ENCODE peak calls at places on chromosomes 13 and 19, in ten cellular contexts. S, N, B, G, K, O, H, Z, P and J are unnamed samples. For H3K9me3, the result is how much of the 10 kb centered on the place peaks cover.

GRCh38 chr13:114089341-114089740 is 43.1 kb downstream of the RASA3 start:
- DNase-seq in S (peak), N (no peak), B (no peak), G (peak), K (no peak), O (no peak), H (no peak), Z (peak), P (no peak), J (peak)

GRCh38 chr19:44903602-44904425 is 1.8 kb upstream of the APOE start:
- DNase-seq in S (peak), N (peak), B (peak), G (peak), K (peak), O (peak), H (peak), Z (peak), P (peak), J (peak)

GRCh38 chr19:4375164-4375619 is 25.2 kb downstream of the SH3GL1 start:
- DNase-seq in S (no peak), N (peak), B (peak), G (peak), K (no peak), O (peak), H (peak), Z (peak), P (peak), J (peak)

GRCh38 chr19:30567535-30568232 is 195.5 kb downstream of the ZNF536 start:
- DNase-seq in S (no peak), N (no peak), B (no peak), G (no peak), K (no peak), O (no peak), H (peak), Z (no peak), P (no peak), J (no peak)

GRCh38 chr19:18021121-18021755 is 13.3 kb downstream of the ARRDC2 start:
- DNase-seq in S (peak), N (peak), B (peak), G (peak), K (peak), O (no peak), H (no peak), Z (peak), P (no peak), J (peak)

GRCh38 chr13:97758317-97758716 is 195.2 kb upstream of the IPO5 start:
- DNase-seq in S (no peak), N (no peak), B (no peak), G (no peak), K (no peak), O (no peak), H (no peak), Z (no peak), P (no peak), J (no peak)

GRCh38 chr13:49926019-49926418 is 10.1 kb downstream of the SPRYD7 start:
- DNase-seq in S (no peak), N (no peak), B (no peak), G (no peak), K (no peak), O (no peak), H (no peak), Z (no peak), P (no peak), J (no peak)

GRCh38 chr13:107866666-107867623 is 348.4 kb downstream of the LIG4 start:
- DNase-seq in S (no peak), N (no peak), B (no peak), G (no peak), K (no peak), O (no peak), H (peak), Z (peak), P (peak), J (peak)

GRCh38 chr13:44300895-44301638 is 72.6 kb upstream of the SERP2 start:
- DNase-seq in S (no peak), N (peak), B (peak), G (peak), K (no peak), O (no peak), H (no peak), Z (peak), P (no peak), J (no peak)

GRCh38 chr19:46040952-46041500 is at the start of gene IGFL4:
- DNase-seq in S (no peak), N (no peak), B (peak), G (no peak), K (no peak), O (no peak), H (no peak), Z (no peak), P (no peak), J (no peak)

GRCh38 chr19:35040826-35041547 is 534 bp upstream of the HPN start:
- DNase-seq in S (peak), N (peak), B (no peak), G (peak), K (peak), O (peak), H (no peak), Z (peak), P (peak), J (peak)

GRCh38 chr19:40377876-40378385 is 12.1 kb downstream of the HIPK4 start:
- DNase-seq in S (no peak), N (no peak), B (no peak), G (no peak), K (no peak), O (no peak), H (peak), Z (no peak), P (no peak), J (no peak)

GRCh38 chr13:45737571-45738002 is 35.5 kb downstream of the CBY2 start:
- DNase-seq in S (no peak), N (no peak), B (peak), G (no peak), K (no peak), O (no peak), H (no peak), Z (no peak), P (peak), J (no peak)

GRCh38 chr19:54179921-54180452 is 7.0 kb upstream of the TMC4 start:
- DNase-seq in S (no peak), N (peak), B (peak), G (no peak), K (no peak), O (peak), H (peak), Z (no peak), P (peak), J (no peak)

GRCh38 chr19:20858218-20858617 is 64.8 kb upstream of the ZNF85 start:
- DNase-seq in S (no peak), N (no peak), B (no peak), G (no peak), K (no peak), O (no peak), H (no peak), Z (no peak), P (peak), J (no peak)

GRCh38 chr13:27967203-27967735 is 1.8 kb downstream of the CDX2 start:
- DNase-seq in S (no peak), N (peak), B (no peak), G (no peak), K (no peak), O (no peak), H (no peak), Z (no peak), P (no peak), J (no peak)

GRCh38 chr19:33064117-33064777 is 441 bp downstream of the RHPN2 start:
- DNase-seq in S (no peak), N (peak), B (peak), G (no peak), K (no peak), O (no peak), H (peak), Z (peak), P (peak), J (peak)

GRCh38 chr13:45817833-45818232 is 33.7 kb downstream of the SIAH3 start:
- DNase-seq in S (no peak), N (no peak), B (no peak), G (no peak), K (no peak), O (no peak), H (no peak), Z (no peak), P (no peak), J (no peak)

GRCh38 chr13:45121421-45121820 is 1.1 kb downstream of the GTF2F2 start:
- DNase-seq in S (no peak), N (no peak), B (peak), G (no peak), K (no peak), O (peak), H (peak), Z (no peak), P (no peak), J (no peak)

GRCh38 chr13:26929971-26930730 is 169.6 kb upstream of the GPR12 start:
- DNase-seq in S (no peak), N (peak), B (peak), G (peak), K (peak), O (peak), H (peak), Z (peak), P (peak), J (no peak)

GRCh38 chr19:23273594-23274412 is 23.6 kb upstream of the ZNF724 start:
- DNase-seq in S (peak), N (peak), B (peak), G (peak), K (peak), O (peak), H (peak), Z (peak), P (peak), J (peak)

GRCh38 chr19:6270076-6270745 is 9.6 kb downstream of the MLLT1 start:
- DNase-seq in S (no peak), N (no peak), B (no peak), G (no peak), K (no peak), O (no peak), H (no peak), Z (peak), P (no peak), J (peak)

GRCh38 chr19:24033962-24034342 is 53.0 kb upstream of the ZNF254 start:
- DNase-seq in S (no peak), N (peak), B (peak), G (peak), K (no peak), O (peak), H (peak), Z (no peak), P (no peak), J (no peak)

GRCh38 chr19:33819496-33819874 is 22.8 kb downstream of the KCTD15 start:
- DNase-seq in S (peak), N (no peak), B (no peak), G (no peak), K (no peak), O (no peak), H (no peak), Z (no peak), P (no peak), J (no peak)

GRCh38 chr13:51804295-51805172 is 571 bp upstream of the DHRS12 start:
- DNase-seq in S (no peak), N (peak), B (no peak), G (peak), K (no peak), O (no peak), H (peak), Z (peak), P (no peak), J (no peak)

GRCh38 chr13:58495668-58496067 is 864.1 kb downstream of the PCDH17 start:
- DNase-seq in S (no peak), N (no peak), B (no peak), G (no peak), K (no peak), O (no peak), H (no peak), Z (no peak), P (no peak), J (no peak)

GRCh38 chr13:36192166-36192565 is 22.2 kb downstream of the SOHLH2 start:
- DNase-seq in S (no peak), N (no peak), B (no peak), G (no peak), K (no peak), O (no peak), H (no peak), Z (no peak), P (no peak), J (no peak)

GRCh38 chr19:15104411-15104810 is 2.8 kb upstream of the SYDE1 start:
- DNase-seq in S (no peak), N (no peak), B (no peak), G (no peak), K (no peak), O (no peak), H (no peak), Z (no peak), P (no peak), J (no peak)

GRCh38 chr13:94660695-94661324 is 51.5 kb downstream of the SOX21 start:
- DNase-seq in S (no peak), N (no peak), B (peak), G (no peak), K (no peak), O (no peak), H (peak), Z (no peak), P (no peak), J (no peak)

GRCh38 chr19:42207767-42208259 is 9.7 kb downstream of the DEDD2 start:
- DNase-seq in S (no peak), N (peak), B (peak), G (no peak), K (no peak), O (no peak), H (no peak), Z (no peak), P (no peak), J (no peak)

GRCh38 chr19:54252243-54252642 is 4.8 kb downstream of the LILRB5 start:
- DNase-seq in S (peak), N (no peak), B (no peak), G (peak), K (no peak), O (no peak), H (no peak), Z (no peak), P (no peak), J (no peak)

GRCh38 chr19:44653343-44653742 is 9.6 kb downstream of the PVR start:
- DNase-seq in S (no peak), N (no peak), B (no peak), G (no peak), K (no peak), O (no peak), H (no peak), Z (no peak), P (no peak), J (no peak)

GRCh38 chr19:14089662-14090508 is 666 bp downstream of the SAMD1 start:
- DNase-seq in S (no peak), N (peak), B (peak), G (no peak), K (no peak), O (no peak), H (peak), Z (peak), P (peak), J (peak)

GRCh38 chr13:99281811-99282263 is 23.7 kb upstream of the GPR18 start:
- DNase-seq in S (peak), N (peak), B (no peak), G (peak), K (peak), O (no peak), H (no peak), Z (no peak), P (no peak), J (peak)

GRCh38 chr19:8631425-8631819 is 989 bp downstream of the NFILZ start:
- DNase-seq in S (no peak), N (no peak), B (peak), G (no peak), K (no peak), O (peak), H (no peak), Z (peak), P (no peak), J (no peak)
- H3K27ac ChIP-seq in S (peak), N (no peak), B (peak), G (no peak), K (peak), O (peak), H (no peak), Z (no peak), P (no peak), J (no peak)

DNA sequence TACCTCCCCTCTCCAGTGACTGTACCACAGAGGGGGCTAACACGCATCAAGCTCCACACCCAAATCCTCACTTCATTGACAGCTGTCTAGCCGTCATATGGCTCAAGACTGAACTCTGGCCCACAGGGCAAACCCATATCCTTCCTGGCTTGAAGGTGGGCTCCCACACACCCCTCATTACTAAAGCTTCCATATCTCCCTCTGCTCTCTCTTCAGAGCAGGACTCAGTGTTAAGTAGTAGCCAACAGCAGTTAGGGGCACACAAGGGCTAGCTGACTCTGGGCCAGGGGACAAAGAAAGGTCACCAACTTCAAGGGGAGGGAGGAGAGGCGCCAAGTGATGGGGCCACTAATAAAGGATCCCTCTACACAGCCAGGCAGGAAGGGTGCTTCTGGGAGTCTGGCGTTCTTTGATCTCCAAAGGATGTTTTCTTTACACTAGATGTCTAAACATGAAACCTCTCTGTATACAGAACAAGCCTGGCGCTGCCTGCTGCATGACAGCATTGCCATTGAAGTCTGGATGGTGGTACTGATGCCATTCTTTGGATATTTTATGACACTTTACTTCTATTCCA is 8.1 kb downstream of the PEG3 start:
- DNase-seq in S (no peak), N (no peak), B (no peak), G (no peak), K (no peak), O (peak), H (no peak), Z (no peak), P (no peak), J (no peak)
- H3K9me3 ChIP-seq in S (under half), N (under half), B (half or more), G (under half), K (under half), O (under half), H (under half), Z (under half), P (half or more), J (under half)

DNA sequence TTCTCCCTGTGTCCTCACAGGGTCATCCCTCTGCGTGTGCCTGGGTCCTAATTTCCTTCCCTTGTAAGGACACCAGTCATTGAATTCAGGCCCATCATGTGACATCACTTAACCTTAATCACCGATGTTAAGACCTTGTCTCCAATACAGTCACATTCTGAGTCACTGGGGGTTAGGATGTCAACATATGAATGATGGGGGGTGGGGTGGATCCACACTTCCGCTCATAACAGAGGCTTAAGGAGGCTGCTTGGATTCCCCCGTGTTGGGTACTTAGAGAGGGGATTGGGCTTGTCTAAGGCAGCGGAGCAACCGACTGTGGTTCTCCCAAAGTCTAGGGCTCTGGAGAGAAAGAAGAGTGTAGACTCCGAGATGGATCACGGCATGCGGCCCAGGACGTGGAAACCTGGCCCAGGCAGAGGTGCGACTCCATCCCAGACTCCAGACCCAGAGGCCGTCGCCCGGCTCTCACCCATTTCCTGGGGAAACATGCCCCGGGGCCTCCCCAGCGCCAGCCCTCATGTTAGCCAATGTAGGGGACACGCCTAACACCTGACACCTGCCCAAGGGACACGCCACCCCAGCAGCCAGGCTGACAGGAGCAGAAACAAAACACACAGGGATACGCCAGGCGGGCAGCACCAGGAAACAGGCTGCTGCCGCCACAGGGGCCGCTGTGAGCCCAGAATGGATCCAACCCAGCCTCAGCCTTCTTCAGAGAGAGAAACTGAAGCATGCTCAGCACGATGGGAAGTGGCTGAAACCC is 17.1 kb upstream of the IGLON5 start:
- DNase-seq in S (peak), N (no peak), B (no peak), G (no peak), K (no peak), O (no peak), H (no peak), Z (no peak), P (peak), J (no peak)
- TF ChIP-seq EP300 in S (no peak), N (no peak), B (no peak), G (no peak), K (no peak), O (no peak), H (no peak), Z (no peak), P (no peak), J (no peak)

GRCh38 chr13:33279414-33279813 is 6.1 kb downstream of the STARD13 start:
- DNase-seq in S (no peak), N (no peak), B (peak), G (no peak), K (no peak), O (no peak), H (no peak), Z (no peak), P (no peak), J (no peak)
- H3K27ac ChIP-seq in S (peak), N (no peak), B (peak), G (peak), K (peak), O (no peak), H (peak), Z (no peak), P (no peak), J (peak)